ENCODE peak calls at places on chromosomes 3 and 15, in four cellular contexts. E is PC-3; L is A172; X is stimulated activated CD4-positive, alpha-beta T cell treated with anti-CD3 and anti-CD28 coated beads, Interleukin-15, amount 100 ng/mL, for 24 hours. D is an unnamed sample.

GRCh38 chr15:58258501-58259274 is 120.5 kb downstream of the AQP9 start:
- DNase-seq in E (no peak), L (no peak), X (no peak), D (no peak)

GRCh38 chr3:23492057-23492456 is 288.9 kb downstream of the UBE2E2 start:
- DNase-seq in E (no peak), L (no peak), X (no peak), D (no peak)

GRCh38 chr3:105513886-105514285 is 147.2 kb downstream of the ALCAM start:
- DNase-seq in E (peak; percentile 25), L (no peak), X (no peak), D (no peak)

GRCh38 chr3:76585794-76586392 is 454.0 kb upstream of the ROBO2 start:
- DNase-seq in E (peak; percentile 50), L (no peak), X (no peak), D (no peak)

GRCh38 chr3:48409291-48410201 is 20.3 kb downstream of the PLXNB1 start:
- DNase-seq in E (no peak), L (no peak), X (peak; percentile 1), D (no peak)

GRCh38 chr3:64272271-64272670 is 47.0 kb upstream of the PRICKLE2 start:
- DNase-seq in E (no peak), L (no peak), X (no peak), D (no peak)

GRCh38 chr3:157530637-157531300 is 27.6 kb upstream of the VEPH1 start:
- DNase-seq in E (no peak), L (no peak), X (no peak), D (no peak)

GRCh38 chr15:82882250-82882928 is 70.1 kb downstream of the HOMER2 start:
- DNase-seq in E (no peak), L (no peak), X (no peak), D (no peak)

GRCh38 chr3:181726351-181727121 is 14.8 kb downstream of the SOX2 start:
- DNase-seq in E (no peak), L (no peak), X (no peak), D (no peak)

GRCh38 chr15:32688151-32688639 is 29.6 kb upstream of the GREM1 start:
- DNase-seq in E (peak; percentile 92), L (peak; percentile 65), X (no peak), D (no peak)

GRCh38 chr15:88127477-88127799 is 129.1 kb downstream of the NTRK3 start:
- DNase-seq in E (no peak), L (no peak), X (no peak), D (no peak)

GRCh38 chr15:73751896-73752816 is 995 bp downstream of the INSYN1 start:
- DNase-seq in E (no peak), L (no peak), X (no peak), D (no peak)

GRCh38 chr3:161252143-161252542 is 31.0 kb downstream of the NMD3 start:
- DNase-seq in E (no peak), L (no peak), X (no peak), D (no peak)

GRCh38 chr3:135597855-135598254 is 367.7 kb upstream of the PPP2R3A start:
- DNase-seq in E (no peak), L (no peak), X (no peak), D (no peak)

GRCh38 chr3:144119611-144120010 is 148.0 kb downstream of the DIPK2A start:
- DNase-seq in E (no peak), L (no peak), X (no peak), D (no peak)

GRCh38 chr3:3102751-3103150 is 7.4 kb downstream of the IL5RA start:
- DNase-seq in E (no peak), L (no peak), X (no peak), D (no peak)

GRCh38 chr15:83208357-83208661 is 686 bp upstream of the HDGFL3 start:
- DNase-seq in E (peak; percentile 18), L (peak; percentile 5), X (no peak), D (no peak)

GRCh38 chr3:98994128-98994762 is 92.8 kb upstream of the DCBLD2 start:
- DNase-seq in E (peak; percentile 84), L (peak; percentile 66), X (no peak), D (no peak)

GRCh38 chr3:126836220-126836860 is 132.3 kb downstream of the CHCHD6 start:
- DNase-seq in E (no peak), L (no peak), X (no peak), D (no peak)

GRCh38 chr15:39555885-39556284 is 25.0 kb upstream of the THBS1 start:
- DNase-seq in E (no peak), L (no peak), X (no peak), D (no peak)

GRCh38 chr3:25033407-25034029 is 394.5 kb upstream of the RARB start:
- DNase-seq in E (peak; percentile 60), L (peak; percentile 22), X (peak; percentile 15), D (no peak)

GRCh38 chr15:47301481-47301880 is 415.8 kb upstream of the SEMA6D start:
- DNase-seq in E (no peak), L (no peak), X (no peak), D (no peak)

GRCh38 chr15:57440799-57441198 is 64.5 kb downstream of the CGNL1 start:
- DNase-seq in E (no peak), L (peak; percentile 80), X (no peak), D (no peak)

GRCh38 chr3:109973733-109974132 is 636.4 kb upstream of the DPPA4 start:
- DNase-seq in E (no peak), L (peak; percentile 8), X (no peak), D (no peak)

GRCh38 chr3:173548261-173548660 is 150.7 kb downstream of the NLGN1 start:
- DNase-seq in E (no peak), L (peak; percentile 28), X (no peak), D (no peak)